ENCODE peak calls at places on chromosomes 1 and 21, in five cellular contexts. E, M, X, S and D are unnamed samples.

GRCh38 chr1:233945573-233945972 is 41.1 kb downstream of the SLC35F3 start:
- DNase-seq in X (peak; percentile 26), M (no peak), S (peak; percentile 24), E (no peak), D (no peak)

GRCh38 chr1:200021537-200022238 is 5.8 kb upstream of the NR5A2 start:
- DNase-seq in E (no peak), S (no peak), M (no peak), X (peak; percentile 44), D (no peak)

GRCh38 chr1:192709544-192709943 is 73.6 kb downstream of the RGS13 start:
- DNase-seq in X (no peak), E (no peak), M (peak; percentile 2), S (no peak), D (no peak)

GRCh38 chr21:38664821-38665220 is 140.9 kb upstream of the ETS2 start:
- DNase-seq in E (no peak), M (no peak), S (no peak), X (no peak), D (no peak)

GRCh38 chr1:231626951-231627614 is 493 bp downstream of the DISC1 start:
- DNase-seq in X (peak; percentile 41), M (peak; percentile 71), E (peak; percentile 58), S (peak; percentile 21), D (peak; percentile 75)

GRCh38 chr1:31013187-31013864 is 52.2 kb downstream of the PUM1 start:
- DNase-seq in S (no peak), M (peak; percentile 25), X (no peak), E (no peak), D (no peak)

GRCh38 chr1:230739564-230739963 is 7.6 kb upstream of the CAPN9 start:
- DNase-seq in M (no peak), E (no peak), X (no peak), S (no peak), D (no peak)

GRCh38 chr1:156697481-156697880 is 7.9 kb downstream of the CRABP2 start:
- DNase-seq in E (no peak), M (no peak), X (no peak), S (no peak), D (no peak)

GRCh38 chr1:218991089-218991488 is 182.6 kb upstream of the LYPLAL1 start:
- DNase-seq in M (no peak), E (no peak), X (no peak), S (no peak), D (no peak)

GRCh38 chr1:233480198-233480597 is 133.7 kb upstream of the KCNK1 start:
- DNase-seq in X (no peak), S (no peak), E (no peak), M (no peak), D (no peak)

GRCh38 chr1:113605099-113605498 is 154.2 kb downstream of the PHTF1 start:
- DNase-seq in M (no peak), E (no peak), X (no peak), S (no peak), D (no peak)

GRCh38 chr1:103371234-103371633 is 154.3 kb upstream of the RNPC3 start:
- DNase-seq in S (no peak), E (no peak), M (peak; percentile 69), X (no peak), D (no peak)

GRCh38 chr1:40385437-40386310 is 12.1 kb downstream of the SMAP2 start:
- DNase-seq in X (no peak), S (no peak), E (peak; percentile 51), M (no peak), D (peak; percentile 39)

GRCh38 chr21:45629046-45629981 is 14.2 kb upstream of the PCBP3 start:
- DNase-seq in X (no peak), M (no peak), E (no peak), S (no peak), D (no peak)

GRCh38 chr1:212677573-212677972 is 22.1 kb downstream of the BATF3 start:
- DNase-seq in E (no peak), S (no peak), M (no peak), X (no peak), D (no peak)

GRCh38 chr1:35454616-35455015 is 102.6 kb downstream of the KIAA0319L start:
- DNase-seq in M (peak; percentile 18), X (no peak), E (no peak), S (no peak), D (no peak)

GRCh38 chr21:14862794-14863720 is 201.7 kb downstream of the NRIP1 start:
- DNase-seq in X (peak; percentile 17), M (peak; percentile 24), E (peak; percentile 25), S (no peak), D (peak; percentile 13)

GRCh38 chr1:64093941-64094340 is 109.5 kb upstream of the UBE2U start:
- DNase-seq in X (no peak), S (peak; percentile 31), M (no peak), E (no peak), D (peak; percentile 20)

GRCh38 chr1:7847599-7847998 is 5.3 kb downstream of the UTS2 start:
- DNase-seq in X (no peak), S (peak; percentile 11), M (peak; percentile 55), E (no peak), D (no peak)

GRCh38 chr21:20353351-20353750 is 644.9 kb upstream of the NCAM2 start:
- DNase-seq in M (no peak), S (no peak), X (no peak), E (no peak), D (no peak)

GRCh38 chr1:223831755-223832636 is 13.8 kb downstream of the TP53BP2 start:
- DNase-seq in E (no peak), X (peak; percentile 41), S (peak; percentile 13), M (peak; percentile 71), D (no peak)

GRCh38 chr1:245458761-245459174 is 304.0 kb downstream of the KIF26B start:
- DNase-seq in X (no peak), E (no peak), S (peak; percentile 48), M (peak; percentile 20), D (no peak)

GRCh38 chr1:75641325-75641724 is 30.4 kb upstream of the SLC44A5 start:
- DNase-seq in X (no peak), S (no peak), E (no peak), M (no peak), D (no peak)

GRCh38 chr1:95058974-95059373 is 13.8 kb downstream of the ALG14 start:
- DNase-seq in E (no peak), S (no peak), X (no peak), M (no peak), D (no peak)

GRCh38 chr21:15159382-15160020 is 94.7 kb upstream of the NRIP1 start:
- DNase-seq in X (peak; percentile 7), E (no peak), S (no peak), M (no peak), D (no peak)

GRCh38 chr1:195717651-195718050 is 890.6 kb downstream of the KCNT2 start:
- DNase-seq in X (no peak), M (peak; percentile 42), S (peak; percentile 42), E (no peak), D (peak; percentile 23)

GRCh38 chr21:33395866-33396265 is 7.3 kb upstream of the IFNGR2 start:
- DNase-seq in E (no peak), M (peak; percentile 72), X (no peak), S (peak; percentile 90), D (no peak)

GRCh38 chr1:46181343-46182260 is 5.3 kb upstream of the P3R3URF start:
- DNase-seq in E (no peak), S (peak; percentile 71), M (peak; percentile 34), X (no peak), D (no peak)

GRCh38 chr1:184036517-184036949 is 995 bp downstream of the COLGALT2 start:
- DNase-seq in M (peak; percentile 57), E (peak; percentile 24), S (no peak), X (no peak), D (peak; percentile 77)

GRCh38 chr1:240031414-240031813 is 60.3 kb upstream of the FMN2 start:
- DNase-seq in M (peak; percentile 81), X (no peak), S (no peak), E (no peak), D (peak; percentile 28)

GRCh38 chr21:26124421-26124833 is 46.1 kb downstream of the APP start:
- DNase-seq in E (no peak), S (peak; percentile 32), X (no peak), M (no peak), D (no peak)

GRCh38 chr1:108862698-108863477 is 6.0 kb upstream of the AKNAD1 start:
- DNase-seq in S (no peak), X (no peak), M (no peak), E (no peak), D (no peak)

GRCh38 chr1:204507317-204508105 is 8.7 kb upstream of the MDM4 start:
- DNase-seq in M (peak; percentile 73), S (no peak), E (peak; percentile 40), X (peak; percentile 71), D (peak; percentile 78)

GRCh38 chr1:234760303-234760723 is 150.3 kb upstream of the IRF2BP2 start:
- DNase-seq in X (no peak), M (peak; percentile 8), E (no peak), S (no peak), D (peak; percentile 52)